ENCODE peak calls at places on chromosomes 3 and 15, in five cellular contexts. G is SK-N-SH, N is A549, R is HepG2, O is GM12878. I is an unnamed sample.

GRCh38 chr15:67107014-67107812 is 41.8 kb downstream of the SMAD3 start:
- DNase-seq in G (no peak), R (peak), N (peak), O (no peak), I (peak)

GRCh38 chr15:77186518-77187095 is 115.7 kb upstream of the TSPAN3 start:
- DNase-seq in N (peak), G (peak), R (no peak), O (peak), I (peak)

GRCh38 chr3:177050466-177051237 is 146.6 kb downstream of the TBL1XR1 start:
- DNase-seq in N (peak), G (peak), O (no peak), R (peak), I (peak)

GRCh38 chr3:117063910-117064309 is 354.3 kb downstream of the TUSC7 start:
- DNase-seq in G (no peak), R (no peak), O (no peak), N (peak), I (no peak)

GRCh38 chr3:124886168-124887051 is 755 bp downstream of the ITGB5 start:
- DNase-seq in G (peak), R (peak), O (no peak), N (peak), I (no peak)

GRCh38 chr3:86046436-86047328 is 944.3 kb downstream of the VGLL3 start:
- DNase-seq in G (no peak), O (no peak), N (peak), R (no peak), I (no peak)

GRCh38 chr3:11507719-11508118 is 136.0 kb downstream of the VGLL4 start:
- DNase-seq in G (no peak), N (peak), R (no peak), O (no peak), I (no peak)

GRCh38 chr15:85800460-85801123 is 5.9 kb upstream of the KLHL25 start:
- DNase-seq in G (no peak), O (no peak), N (peak), R (peak), I (peak)

GRCh38 chr3:104598848-104599501 is 767.7 kb upstream of the ALCAM start:
- DNase-seq in O (no peak), R (no peak), G (no peak), N (peak), I (no peak)

GRCh38 chr15:22262613-22263020 is 182.3 kb downstream of the OR4M2 start:
- DNase-seq in N (peak), G (no peak), O (no peak), R (no peak), I (no peak)

GRCh38 chr3:170356596-170357175 is 829 bp upstream of the SKIL start:
- DNase-seq in O (no peak), N (peak), R (peak), G (no peak), I (no peak)
- TF ChIP-seq RAD21 in O (no peak), N (no peak), R (peak), G (no peak), I (no peak)

DNA sequence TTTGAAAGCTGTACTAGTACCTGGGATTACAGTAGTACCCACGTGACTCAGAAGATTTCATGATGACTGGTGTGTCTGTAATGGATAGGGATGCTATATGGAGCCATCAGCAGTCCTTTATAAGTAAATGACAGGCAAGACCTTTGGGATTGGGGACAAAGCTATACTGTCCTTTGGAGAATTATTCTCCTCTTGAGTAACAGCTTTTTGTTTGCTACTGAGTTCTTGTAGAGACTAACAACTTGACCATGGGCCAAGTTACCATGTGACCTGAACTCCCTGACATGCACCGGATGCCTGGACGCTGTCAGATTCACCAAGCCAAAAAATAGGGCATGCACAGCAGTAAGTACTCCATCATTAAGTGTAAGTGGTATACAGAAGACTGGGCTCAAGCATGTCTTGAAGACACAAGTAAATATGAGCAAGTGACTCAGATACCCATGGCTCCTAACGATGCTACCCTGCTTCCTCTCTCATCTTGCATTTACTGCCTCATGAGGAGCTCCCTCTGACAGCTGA is 12.9 kb downstream of the SEC11A start:
- DNase-seq in N (no peak), O (no peak), R (no peak), G (no peak), I (no peak)
- TF ChIP-seq RAD21 in N (no peak), O (no peak), R (no peak), G (no peak), I (no peak)

GRCh38 chr3:185979721-185980121 is 41.9 kb upstream of the TRA2B start:
- DNase-seq in G (no peak), O (no peak), N (no peak), R (no peak), I (no peak)
- TF ChIP-seq RAD21 in G (no peak), O (no peak), N (no peak), R (no peak), I (no peak)

DNA sequence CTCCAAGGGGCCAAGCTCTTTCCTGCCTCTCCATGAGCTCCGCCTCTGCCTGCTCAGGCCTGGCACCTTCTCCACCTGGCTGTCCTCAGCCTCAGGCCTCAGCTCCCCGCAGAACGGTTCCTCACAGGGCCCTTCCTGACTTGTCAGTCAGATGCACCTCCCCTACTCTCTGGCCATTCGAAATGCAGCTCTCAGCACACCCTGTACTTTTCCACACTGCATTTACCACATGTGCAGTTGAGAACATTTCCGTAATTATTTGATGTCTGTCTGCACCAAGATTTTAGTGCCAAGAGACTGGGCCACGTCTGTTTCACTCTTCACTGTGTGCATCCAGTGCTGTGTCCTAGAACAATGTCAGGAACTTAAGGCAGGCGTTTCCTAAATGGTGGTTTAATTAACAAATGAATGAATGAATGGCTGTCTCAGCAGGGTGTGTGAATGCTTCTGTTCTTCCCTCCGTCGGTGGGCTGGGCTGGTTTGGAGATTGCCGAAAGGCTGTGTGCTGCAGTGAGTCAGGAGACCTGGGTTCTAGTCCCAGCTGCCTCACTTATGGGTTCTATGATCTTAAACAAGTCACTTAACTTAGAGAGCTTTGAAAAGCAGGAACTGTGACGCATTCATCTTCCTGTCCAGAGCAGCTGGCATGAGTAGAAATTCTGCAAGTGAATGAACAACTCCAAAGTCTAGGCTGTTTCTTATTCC is 5.4 kb downstream of the MUC4 start:
- DNase-seq in N (no peak), G (no peak), O (no peak), R (no peak), I (no peak)
- TF ChIP-seq RAD21 in N (no peak), G (no peak), O (no peak), R (no peak), I (no peak)

I was measured in HCT116.